ENCODE peak calls at places on chromosomes 7 and 10, in eight cellular contexts. One of them, this sample, is unnamed.

GRCh38 chr10:18659784-18660561 is 742 bp downstream of the ARL5B start:
- DNase-seq in mammary epithelial cell: peak; percentile 81
- DNase-seq in right atrium auricular region: no peak
- DNase-seq in WERI-Rb-1: no peak
- DNase-seq in cardiac fibroblast: peak; percentile 47
- DNase-seq in cardiac muscle cell: peak; percentile 40
- DNase-seq in brain microvascular endothelial cell: no peak
- DNase-seq in adrenal gland: no peak
- DNase-seq in this sample: peak; percentile 50

GRCh38 chr10:117409549-117410283 is 34.5 kb upstream of the PDZD8 start:
- DNase-seq in mammary epithelial cell: peak; percentile 47
- DNase-seq in right atrium auricular region: no peak
- DNase-seq in WERI-Rb-1: no peak
- DNase-seq in cardiac fibroblast: no peak
- DNase-seq in cardiac muscle cell: no peak
- DNase-seq in brain microvascular endothelial cell: no peak
- DNase-seq in adrenal gland: no peak
- DNase-seq in this sample: no peak

GRCh38 chr10:47058961-47059391 is 147.7 kb downstream of the PTPN20 start:
- DNase-seq in mammary epithelial cell: no peak
- DNase-seq in right atrium auricular region: no peak
- DNase-seq in WERI-Rb-1: peak; percentile 51
- DNase-seq in cardiac fibroblast: no peak
- DNase-seq in cardiac muscle cell: no peak
- DNase-seq in brain microvascular endothelial cell: no peak
- DNase-seq in adrenal gland: no peak
- DNase-seq in this sample: no peak

GRCh38 chr10:52674474-52674873 is 98.1 kb downstream of the MBL2 start:
- DNase-seq in mammary epithelial cell: peak; percentile 8
- DNase-seq in right atrium auricular region: no peak
- DNase-seq in WERI-Rb-1: no peak
- DNase-seq in cardiac fibroblast: no peak
- DNase-seq in cardiac muscle cell: no peak
- DNase-seq in brain microvascular endothelial cell: no peak
- DNase-seq in adrenal gland: no peak
- DNase-seq in this sample: no peak

GRCh38 chr7:95693551-95694333 is 78.6 kb upstream of the DYNC1I1 start:
- DNase-seq in mammary epithelial cell: peak; percentile 35
- DNase-seq in right atrium auricular region: no peak
- DNase-seq in WERI-Rb-1: no peak
- DNase-seq in cardiac fibroblast: peak; percentile 56
- DNase-seq in cardiac muscle cell: peak; percentile 52
- DNase-seq in brain microvascular endothelial cell: peak; percentile 35
- DNase-seq in adrenal gland: no peak
- DNase-seq in this sample: no peak

GRCh38 chr10:132698211-132698751 is 87.7 kb downstream of the NKX6-2 start:
- DNase-seq in mammary epithelial cell: no peak
- DNase-seq in right atrium auricular region: no peak
- DNase-seq in WERI-Rb-1: no peak
- DNase-seq in cardiac fibroblast: no peak
- DNase-seq in cardiac muscle cell: no peak
- DNase-seq in brain microvascular endothelial cell: no peak
- DNase-seq in adrenal gland: no peak
- DNase-seq in this sample: no peak

GRCh38 chr7:155218276-155219153 is 79.2 kb upstream of the INSIG1 start:
- DNase-seq in mammary epithelial cell: no peak
- DNase-seq in right atrium auricular region: no peak
- DNase-seq in WERI-Rb-1: no peak
- DNase-seq in cardiac fibroblast: no peak
- DNase-seq in cardiac muscle cell: no peak
- DNase-seq in brain microvascular endothelial cell: no peak
- DNase-seq in adrenal gland: no peak
- DNase-seq in this sample: no peak

GRCh38 chr7:43647314-43647691 is 64.4 kb downstream of the STK17A start:
- DNase-seq in mammary epithelial cell: no peak
- DNase-seq in right atrium auricular region: no peak
- DNase-seq in WERI-Rb-1: no peak
- DNase-seq in cardiac fibroblast: peak; percentile 82
- DNase-seq in cardiac muscle cell: peak; percentile 86
- DNase-seq in brain microvascular endothelial cell: peak; percentile 91
- DNase-seq in adrenal gland: no peak
- DNase-seq in this sample: peak; percentile 94

GRCh38 chr7:155291045-155291530 is 6.6 kb upstream of the INSIG1 start:
- DNase-seq in mammary epithelial cell: peak; percentile 71
- DNase-seq in right atrium auricular region: no peak
- DNase-seq in WERI-Rb-1: no peak
- DNase-seq in cardiac fibroblast: peak; percentile 71
- DNase-seq in cardiac muscle cell: peak; percentile 17
- DNase-seq in brain microvascular endothelial cell: peak; percentile 69
- DNase-seq in adrenal gland: peak; percentile 90
- DNase-seq in this sample: peak; percentile 38

GRCh38 chr7:31549621-31550020 is 35.7 kb downstream of the ITPRID1 start:
- DNase-seq in mammary epithelial cell: peak; percentile 9
- DNase-seq in right atrium auricular region: no peak
- DNase-seq in WERI-Rb-1: no peak
- DNase-seq in cardiac fibroblast: no peak
- DNase-seq in cardiac muscle cell: no peak
- DNase-seq in brain microvascular endothelial cell: no peak
- DNase-seq in adrenal gland: no peak
- DNase-seq in this sample: no peak

GRCh38 chr7:87398441-87398840 is 53.0 kb downstream of the CROT start:
- DNase-seq in mammary epithelial cell: peak; percentile 41
- DNase-seq in right atrium auricular region: no peak
- DNase-seq in WERI-Rb-1: no peak
- DNase-seq in cardiac fibroblast: peak; percentile 55
- DNase-seq in cardiac muscle cell: peak; percentile 38
- DNase-seq in brain microvascular endothelial cell: peak; percentile 5
- DNase-seq in adrenal gland: no peak
- DNase-seq in this sample: peak; percentile 44

GRCh38 chr7:112665709-112666108 is 124.5 kb downstream of the TMEM168 start:
- DNase-seq in mammary epithelial cell: peak; percentile 24
- DNase-seq in right atrium auricular region: no peak
- DNase-seq in WERI-Rb-1: peak; percentile 44
- DNase-seq in cardiac fibroblast: peak; percentile 43
- DNase-seq in cardiac muscle cell: peak; percentile 7
- DNase-seq in brain microvascular endothelial cell: no peak
- DNase-seq in adrenal gland: no peak
- DNase-seq in this sample: peak; percentile 25
- TF ChIP-seq CTCF in mammary epithelial cell: peak; percentile 61
- TF ChIP-seq CTCF in right atrium auricular region: no peak
- TF ChIP-seq CTCF in WERI-Rb-1: peak; percentile 51
- TF ChIP-seq CTCF in cardiac fibroblast: peak; percentile 31
- TF ChIP-seq CTCF in cardiac muscle cell: peak; percentile 4
- TF ChIP-seq CTCF in brain microvascular endothelial cell: peak; percentile 67
- TF ChIP-seq CTCF in adrenal gland: no peak
- TF ChIP-seq CTCF in this sample: peak; percentile 41

DNA sequence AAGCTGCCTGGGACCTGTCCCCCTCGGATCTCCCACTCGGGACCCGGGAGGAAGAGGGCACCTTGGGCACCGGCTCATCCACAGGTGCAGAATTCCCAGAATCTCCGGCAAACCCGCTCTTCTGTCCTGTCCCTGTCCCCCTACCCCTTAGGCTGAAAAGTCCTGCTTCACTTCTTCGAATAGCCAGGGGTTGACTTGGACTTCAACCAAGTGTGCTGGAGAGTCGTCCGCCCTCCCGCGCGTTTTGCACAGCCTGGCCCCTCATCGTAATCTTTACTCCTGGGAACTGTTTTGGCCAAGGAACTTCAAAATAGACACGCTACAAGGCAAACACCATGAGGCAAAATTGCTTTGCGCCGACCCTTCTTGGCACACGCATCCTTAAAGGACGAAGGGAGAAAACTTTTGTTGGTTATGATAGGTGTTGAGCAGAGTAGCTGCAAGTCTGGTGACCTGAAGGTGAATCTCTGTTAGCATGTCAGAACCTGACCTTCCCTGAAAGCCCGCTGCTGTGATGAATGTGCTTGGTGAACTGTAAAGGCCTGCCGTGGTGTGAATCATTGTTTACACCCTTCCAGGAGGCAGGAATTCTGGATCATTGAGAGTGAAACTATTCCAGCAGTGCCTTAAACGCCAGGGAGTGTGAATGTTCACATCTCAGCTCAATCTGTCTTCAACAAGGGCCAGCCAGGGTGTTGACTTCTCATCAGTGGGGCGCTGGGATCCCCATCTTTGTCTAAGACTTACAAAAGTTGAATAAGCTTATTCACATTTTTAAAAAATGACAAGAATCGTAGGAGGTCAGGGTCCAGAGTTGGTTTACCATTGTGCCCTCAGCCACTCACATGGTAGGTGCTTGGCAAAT is 589 bp upstream of the RAPGEF5 start:
- DNase-seq in mammary epithelial cell: peak; percentile 92
- DNase-seq in right atrium auricular region: no peak
- DNase-seq in WERI-Rb-1: no peak
- DNase-seq in cardiac fibroblast: peak; percentile 2
- DNase-seq in cardiac muscle cell: peak; percentile 15
- DNase-seq in brain microvascular endothelial cell: no peak
- DNase-seq in adrenal gland: no peak
- DNase-seq in this sample: peak; percentile 18
- H3K4me3 ChIP-seq in mammary epithelial cell: peak overlapping the region; percentile 69
- H3K4me3 ChIP-seq in right atrium auricular region: peak overlapping the region; percentile 62
- H3K4me3 ChIP-seq in WERI-Rb-1: no peak overlapping the region
- H3K4me3 ChIP-seq in cardiac fibroblast: no peak overlapping the region
- H3K4me3 ChIP-seq in cardiac muscle cell: peak overlapping the region; percentile 45
- H3K4me3 ChIP-seq in brain microvascular endothelial cell: peak overlapping the region; percentile 20
- H3K4me3 ChIP-seq in adrenal gland: no peak overlapping the region
- H3K4me3 ChIP-seq in this sample: peak overlapping the region; percentile 17

DNA sequence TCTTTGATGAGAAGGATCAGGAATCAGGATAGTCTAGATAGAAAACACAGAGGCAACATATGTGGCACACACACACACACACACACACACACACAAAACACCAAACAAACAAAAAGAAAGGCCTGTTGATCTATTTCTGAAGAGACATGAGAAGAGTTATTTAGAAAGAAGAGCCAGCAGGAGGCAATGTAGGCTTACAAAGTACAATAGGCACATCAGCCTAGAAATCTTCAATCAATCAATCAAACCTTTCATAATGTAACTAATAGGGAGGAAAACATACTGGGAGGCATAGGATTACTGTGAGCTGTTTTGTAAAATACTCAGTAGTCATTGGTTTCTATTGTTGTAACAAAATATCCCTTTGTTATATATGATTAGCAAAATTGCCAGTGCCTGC is 47.3 kb upstream of the TES start:
- DNase-seq in mammary epithelial cell: no peak
- DNase-seq in right atrium auricular region: no peak
- DNase-seq in WERI-Rb-1: no peak
- DNase-seq in cardiac fibroblast: no peak
- DNase-seq in cardiac muscle cell: no peak
- DNase-seq in brain microvascular endothelial cell: no peak
- DNase-seq in adrenal gland: no peak
- DNase-seq in this sample: no peak
- TF ChIP-seq CTCF in mammary epithelial cell: peak; percentile 37
- TF ChIP-seq CTCF in right atrium auricular region: no peak
- TF ChIP-seq CTCF in WERI-Rb-1: no peak
- TF ChIP-seq CTCF in cardiac fibroblast: no peak
- TF ChIP-seq CTCF in cardiac muscle cell: no peak
- TF ChIP-seq CTCF in brain microvascular endothelial cell: peak; percentile 12
- TF ChIP-seq CTCF in adrenal gland: no peak
- TF ChIP-seq CTCF in this sample: no peak

GRCh38 chr7:150502519-150502918 is 12.2 kb upstream of the GIMAP7 start:
- DNase-seq in mammary epithelial cell: no peak
- DNase-seq in right atrium auricular region: no peak
- DNase-seq in WERI-Rb-1: no peak
- DNase-seq in cardiac fibroblast: no peak
- DNase-seq in cardiac muscle cell: no peak
- DNase-seq in brain microvascular endothelial cell: no peak
- DNase-seq in adrenal gland: no peak
- DNase-seq in this sample: no peak

GRCh38 chr7:150503581-150503980 is 11.1 kb upstream of the GIMAP7 start:
- DNase-seq in mammary epithelial cell: no peak
- DNase-seq in right atrium auricular region: no peak
- DNase-seq in WERI-Rb-1: no peak
- DNase-seq in cardiac fibroblast: no peak
- DNase-seq in cardiac muscle cell: no peak
- DNase-seq in brain microvascular endothelial cell: no peak
- DNase-seq in adrenal gland: no peak
- DNase-seq in this sample: no peak

GRCh38 chr7:150507947-150508602 is 6.6 kb upstream of the GIMAP7 start:
- DNase-seq in mammary epithelial cell: no peak
- DNase-seq in right atrium auricular region: no peak
- DNase-seq in WERI-Rb-1: no peak
- DNase-seq in cardiac fibroblast: no peak
- DNase-seq in cardiac muscle cell: no peak
- DNase-seq in brain microvascular endothelial cell: no peak
- DNase-seq in adrenal gland: no peak
- DNase-seq in this sample: no peak

DNA sequence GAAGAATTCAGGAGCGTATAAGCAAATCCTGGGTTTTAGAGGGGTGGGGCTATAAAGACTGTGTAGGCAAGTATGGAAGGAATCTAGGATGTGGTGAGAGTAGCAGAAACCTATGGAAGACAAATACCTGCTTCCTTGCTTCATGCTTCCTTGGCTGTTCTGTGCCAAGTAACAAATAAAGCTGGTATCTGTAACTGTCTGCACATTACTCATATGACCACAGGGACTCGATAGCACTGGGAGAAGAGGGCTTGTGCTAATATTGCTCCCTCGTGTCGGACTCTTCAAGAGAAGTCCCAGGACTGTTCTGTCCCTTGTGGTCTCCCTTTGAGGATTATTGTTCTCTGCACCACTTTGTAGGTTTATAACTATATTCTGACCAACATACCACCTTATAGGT is 11.5 kb upstream of the GIMAP7 start:
- DNase-seq in mammary epithelial cell: no peak
- DNase-seq in right atrium auricular region: no peak
- DNase-seq in WERI-Rb-1: no peak
- DNase-seq in cardiac fibroblast: no peak
- DNase-seq in cardiac muscle cell: no peak
- DNase-seq in brain microvascular endothelial cell: no peak
- DNase-seq in adrenal gland: no peak
- DNase-seq in this sample: no peak
- H3K4me3 ChIP-seq in mammary epithelial cell: no peak overlapping the region
- H3K4me3 ChIP-seq in right atrium auricular region: no peak overlapping the region
- H3K4me3 ChIP-seq in WERI-Rb-1: no peak overlapping the region
- H3K4me3 ChIP-seq in cardiac fibroblast: no peak overlapping the region
- H3K4me3 ChIP-seq in cardiac muscle cell: no peak overlapping the region
- H3K4me3 ChIP-seq in brain microvascular endothelial cell: no peak overlapping the region
- H3K4me3 ChIP-seq in adrenal gland: no peak overlapping the region
- H3K4me3 ChIP-seq in this sample: no peak overlapping the region